ENCODE peak calls at places on chromosomes 2 and 18, in six cellular contexts. C, B, R, N, S and G are unnamed samples.
A peak's percentile ranks its signal among the peaks of the same experiment; 100 is the strongest.

GRCh38 chr2:171451074-171451473 is 17.0 kb downstream of the DCAF17 start:
- DNase-seq in S (no peak), N (no peak), B (no peak), C (no peak), R (no peak), G (no peak)

GRCh38 chr2:176129013-176129796 is at the start of gene HOXD8:
- DNase-seq in B (no peak), R (no peak), S (no peak), N (no peak), C (peak; percentile 96), G (no peak)

GRCh38 chr2:210261996-210262510 is 36.8 kb upstream of the ACADL start:
- DNase-seq in C (no peak), B (no peak), N (no peak), S (no peak), R (no peak), G (no peak)

GRCh38 chr2:153059338-153060052 is 341.1 kb downstream of the ARL6IP6 start:
- DNase-seq in B (peak; percentile 51), C (peak; percentile 1), S (no peak), N (peak; percentile 85), R (no peak), G (no peak)

GRCh38 chr2:193793914-193794313 is 1599.2 kb upstream of the TMEFF2 start:
- DNase-seq in C (peak; percentile 1), R (no peak), N (no peak), B (no peak), S (no peak), G (no peak)

GRCh38 chr18:47110875-47111274 is 39.4 kb downstream of the HDHD2 start:
- DNase-seq in C (no peak), S (no peak), B (no peak), R (no peak), N (no peak), G (no peak)

GRCh38 chr2:182655750-182656149 is 60.3 kb upstream of the DNAJC10 start:
- DNase-seq in B (no peak), R (no peak), N (no peak), S (no peak), C (no peak), G (no peak)

GRCh38 chr2:74137651-74138050 is 10.1 kb downstream of the BOLA3 start:
- DNase-seq in N (no peak), R (no peak), B (no peak), C (no peak), S (no peak), G (no peak)

GRCh38 chr2:79964966-79965365 is 339.6 kb downstream of the LRRTM1 start:
- DNase-seq in N (no peak), B (no peak), S (no peak), C (no peak), R (no peak), G (no peak)

GRCh38 chr2:148984449-148984848 is 54.0 kb upstream of the LYPD6B start:
- DNase-seq in R (no peak), C (no peak), N (no peak), S (no peak), B (no peak), G (no peak)

GRCh38 chr18:9475643-9476580 is 599 bp downstream of the RALBP1 start:
- DNase-seq in B (peak; percentile 38), S (no peak), N (peak; percentile 58), R (no peak), C (peak; percentile 34), G (no peak)

GRCh38 chr2:75276093-75277055 is 77.1 kb upstream of the TACR1 start:
- DNase-seq in N (no peak), S (no peak), B (no peak), C (peak; percentile 43), R (no peak), G (no peak)

DNA sequence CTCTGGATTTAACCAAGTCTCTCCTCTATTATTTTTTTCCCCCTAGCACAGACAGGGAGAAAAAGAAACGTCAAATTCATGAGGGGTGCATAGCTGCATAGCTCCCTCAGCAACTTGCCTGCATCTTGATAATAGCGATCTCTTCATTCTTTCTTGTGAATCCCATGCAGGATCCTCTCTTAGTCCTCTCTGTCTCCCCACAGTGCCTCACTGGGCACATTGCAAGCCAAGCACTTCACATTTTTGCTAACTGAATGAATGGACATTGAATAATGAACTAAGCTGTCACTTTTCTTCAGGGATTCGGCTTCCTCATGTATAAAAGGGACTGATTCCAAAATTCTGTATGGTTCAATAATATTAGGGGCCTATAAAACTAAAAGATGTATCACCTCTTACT is 2.9 kb upstream of the EPB41L3 start:
- DNase-seq in R (no peak), S (no peak), B (no peak), C (peak; percentile 58), N (no peak), G (no peak)
- TF ChIP-seq CTCF in R (no peak), S (peak; percentile 50), B (peak; percentile 44), C (peak; percentile 82), N (no peak), G (peak; percentile 61)

GRCh38 chr2:160379399-160379798 is 114.2 kb downstream of the RBMS1 start:
- DNase-seq in S (no peak), B (no peak), R (no peak), N (peak; percentile 87), C (peak; percentile 95), G (no peak)

GRCh38 chr2:160377204-160377995 is 116.2 kb downstream of the RBMS1 start:
- DNase-seq in B (no peak), S (no peak), R (no peak), C (no peak), N (no peak), G (no peak)

GRCh38 chr2:160380613-160381012 is 113.0 kb downstream of the RBMS1 start:
- DNase-seq in C (no peak), S (no peak), R (no peak), B (no peak), N (no peak), G (no peak)

GRCh38 chr2:160381425-160381951 is 112.1 kb downstream of the RBMS1 start:
- DNase-seq in N (no peak), R (no peak), S (no peak), C (no peak), B (no peak), G (no peak)

GRCh38 chr2:160380000-160380570 is 113.5 kb downstream of the RBMS1 start:
- DNase-seq in S (no peak), B (no peak), C (no peak), R (no peak), N (no peak), G (no peak)
- H3K4me3 ChIP-seq in S (no peak overlapping the region), B (no peak overlapping the region), C (peak overlapping the region; percentile 32), R (no peak overlapping the region), N (no peak overlapping the region), G (no peak overlapping the region)

GRCh38 chr2:22110244-22110651 is 986.5 kb downstream of the TDRD15 start:
- DNase-seq in S (no peak), R (no peak), C (no peak), B (no peak), N (no peak), G (no peak)
- TF ChIP-seq CTCF in S (no peak), R (no peak), C (no peak), B (no peak), N (no peak), G (no peak)

GRCh38 chr2:37011126-37011525 is 44.8 kb upstream of the STRN start:
- DNase-seq in C (no peak), B (no peak), S (no peak), R (no peak), N (no peak), G (no peak)

DNA sequence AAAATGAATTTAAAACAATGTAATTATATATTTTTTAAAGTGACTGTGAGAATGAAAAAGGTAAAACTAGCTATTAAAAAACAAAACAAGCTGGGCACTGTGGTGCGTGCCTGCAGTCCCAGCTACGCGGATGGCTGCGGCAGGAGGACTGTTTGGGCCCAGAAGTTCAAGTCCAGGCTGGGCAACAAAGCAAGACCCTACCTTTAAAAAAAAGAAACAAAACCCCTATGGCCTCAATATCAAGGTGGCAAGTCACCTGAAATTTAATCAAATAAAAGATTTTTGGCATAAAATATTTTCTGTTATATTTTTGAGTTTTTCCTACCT is 46.9 kb upstream of the STRN start:
- DNase-seq in B (no peak), R (no peak), C (no peak), S (no peak), N (no peak), G (no peak)
- H3K4me3 ChIP-seq in B (no peak overlapping the region), R (no peak overlapping the region), C (no peak overlapping the region), S (no peak overlapping the region), N (no peak overlapping the region), G (no peak overlapping the region)

GRCh38 chr2:101199153-101199810 is 48.1 kb upstream of the TBC1D8 start:
- DNase-seq in C (peak; percentile 42), B (no peak), S (no peak), R (no peak), N (no peak), G (no peak)

GRCh38 chr2:101200714-101201113 is 49.5 kb upstream of the TBC1D8 start:
- DNase-seq in N (peak; percentile 65), R (no peak), C (peak; percentile 21), S (no peak), B (peak; percentile 11), G (no peak)

GRCh38 chr2:101196220-101196661 is 45.1 kb upstream of the TBC1D8 start:
- DNase-seq in B (no peak), R (no peak), N (no peak), S (no peak), C (no peak), G (no peak)

GRCh38 chr2:101197814-101198213 is 46.6 kb upstream of the TBC1D8 start:
- DNase-seq in B (no peak), N (no peak), C (no peak), S (no peak), R (no peak), G (no peak)

GRCh38 chr2:101197215-101197745 is 46.1 kb upstream of the TBC1D8 start:
- DNase-seq in R (no peak), N (no peak), C (no peak), B (no peak), S (no peak), G (no peak)
- TF ChIP-seq CTCF in R (no peak), N (peak; percentile 41), C (peak; percentile 26), B (no peak), S (no peak), G (no peak)

GRCh38 chr2:69725706-69726360 is 16.1 kb upstream of the ANXA4 start:
- DNase-seq in B (no peak), R (no peak), N (no peak), S (no peak), C (no peak), G (no peak)

GRCh38 chr2:69733338-69734039 is 8.4 kb upstream of the ANXA4 start:
- DNase-seq in S (no peak), C (no peak), R (no peak), N (no peak), B (no peak), G (no peak)

GRCh38 chr2:69731575-69731974 is 10.4 kb upstream of the ANXA4 start:
- DNase-seq in B (no peak), N (peak; percentile 34), C (no peak), R (no peak), S (no peak), G (no peak)

GRCh38 chr2:69731147-69731546 is 10.8 kb upstream of the ANXA4 start:
- DNase-seq in B (no peak), N (no peak), S (no peak), R (no peak), C (no peak), G (no peak)

DNA sequence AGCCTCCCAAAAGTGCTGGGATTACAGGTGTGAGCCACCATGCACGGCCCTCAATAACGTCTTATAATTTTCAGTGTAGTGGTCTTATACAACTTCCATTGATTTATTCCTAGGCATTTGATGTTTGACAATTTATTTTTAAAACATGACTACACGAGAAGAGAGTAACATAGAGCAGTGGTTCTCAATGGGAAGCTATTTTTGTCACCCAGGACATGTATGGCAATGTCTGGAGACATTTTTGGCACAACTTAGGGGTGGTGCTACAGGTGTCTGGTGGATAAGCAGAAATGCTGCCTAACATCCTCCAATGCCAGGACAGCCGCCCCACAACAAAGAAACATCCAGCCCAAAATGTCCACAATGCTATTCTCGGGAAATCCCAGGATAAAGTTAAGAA is 12.7 kb upstream of the ANXA4 start:
- DNase-seq in C (no peak), S (no peak), B (no peak), N (no peak), R (no peak), G (no peak)
- H3K4me3 ChIP-seq in C (no peak overlapping the region), S (no peak overlapping the region), B (no peak overlapping the region), N (no peak overlapping the region), R (no peak overlapping the region), G (no peak overlapping the region)